ENCODE peak calls at places on chromosomes 2 and 18, in four cellular contexts. C, Q, V and K are unnamed samples.

GRCh38 chr2:152686308-152686707 is 31.0 kb downstream of the PRPF40A start:
- DNase-seq in Q (no peak), V (no peak), C (no peak), K (no peak)

GRCh38 chr2:178263159-178263860 is 69.0 kb downstream of the OSBPL6 start:
- DNase-seq in Q (no peak), C (no peak), V (no peak), K (no peak)

GRCh38 chr18:75491361-75491760 is 63.9 kb upstream of the SMIM21 start:
- DNase-seq in C (no peak), Q (no peak), V (no peak), K (no peak)

GRCh38 chr2:182038579-182038978 is 52.9 kb downstream of the PPP1R1C start:
- DNase-seq in C (no peak), Q (peak; percentile 55), V (no peak), K (no peak)

GRCh38 chr2:147739531-147739930 is 105.3 kb upstream of the ACVR2A start:
- DNase-seq in Q (no peak), V (no peak), C (no peak), K (no peak)

GRCh38 chr2:217451634-217452033 is 551.2 kb downstream of the TNS1 start:
- DNase-seq in C (no peak), Q (no peak), V (no peak), K (no peak)

GRCh38 chr2:73334045-73334444 is 40.7 kb upstream of the EGR4 start:
- DNase-seq in Q (no peak), C (no peak), V (no peak), K (no peak)

GRCh38 chr2:45862843-45863242 is 211.4 kb downstream of the PRKCE start:
- DNase-seq in Q (no peak), V (no peak), C (no peak), K (no peak)

GRCh38 chr2:228417966-228418365 is 236.5 kb upstream of the SPHKAP start:
- DNase-seq in C (no peak), Q (no peak), V (no peak), K (no peak)

GRCh38 chr2:239566162-239566994 is 165.6 kb upstream of the HDAC4 start:
- DNase-seq in Q (no peak), C (no peak), V (no peak), K (no peak)

GRCh38 chr2:83191316-83191715 is 1267.8 kb downstream of the SUCLG1 start:
- DNase-seq in C (no peak), V (no peak), Q (no peak), K (no peak)

GRCh38 chr2:205758498-205758897 is 76.2 kb downstream of the NRP2 start:
- DNase-seq in V (no peak), Q (no peak), C (no peak), K (no peak)

GRCh38 chr2:75055820-75056675 is 97.6 kb downstream of the POLE4 start:
- DNase-seq in C (no peak), Q (no peak), V (no peak), K (no peak)

GRCh38 chr18:23311346-23312103 is 141.6 kb upstream of the RIOK3 start:
- DNase-seq in C (peak; percentile 79), Q (no peak), V (peak; percentile 17), K (no peak)

GRCh38 chr2:152762202-152762601 is 43.8 kb downstream of the ARL6IP6 start:
- DNase-seq in Q (no peak), C (no peak), V (no peak), K (no peak)

GRCh38 chr2:30206461-30207430 is 24.6 kb upstream of the LBH start:
- DNase-seq in V (peak; percentile 76), Q (no peak), C (no peak), K (no peak)

GRCh38 chr2:25700221-25700660 is 26.9 kb upstream of the DTNB start:
- DNase-seq in V (no peak), C (peak; percentile 28), Q (peak; percentile 52), K (no peak)

GRCh38 chr18:40413160-40413559 is 1541.9 kb upstream of the PIK3C3 start:
- DNase-seq in V (no peak), Q (no peak), C (no peak), K (no peak)

GRCh38 chr18:56286775-56287174 is 351.6 kb downstream of the TXNL1 start:
- DNase-seq in C (no peak), V (no peak), Q (no peak), K (no peak)

GRCh38 chr2:176648691-176649297 is 379.6 kb downstream of the MTX2 start:
- DNase-seq in Q (no peak), V (no peak), C (no peak), K (no peak)

GRCh38 chr2:176647325-176648155 is 378.3 kb downstream of the MTX2 start:
- DNase-seq in Q (no peak), C (no peak), V (no peak), K (no peak)

GRCh38 chr2:176650811-176651559 is 381.7 kb downstream of the MTX2 start:
- DNase-seq in C (no peak), V (no peak), Q (no peak), K (no peak)

GRCh38 chr2:176652300-176653182 is 383.3 kb downstream of the MTX2 start:
- DNase-seq in V (no peak), C (no peak), Q (peak; percentile 39), K (no peak)

DNA sequence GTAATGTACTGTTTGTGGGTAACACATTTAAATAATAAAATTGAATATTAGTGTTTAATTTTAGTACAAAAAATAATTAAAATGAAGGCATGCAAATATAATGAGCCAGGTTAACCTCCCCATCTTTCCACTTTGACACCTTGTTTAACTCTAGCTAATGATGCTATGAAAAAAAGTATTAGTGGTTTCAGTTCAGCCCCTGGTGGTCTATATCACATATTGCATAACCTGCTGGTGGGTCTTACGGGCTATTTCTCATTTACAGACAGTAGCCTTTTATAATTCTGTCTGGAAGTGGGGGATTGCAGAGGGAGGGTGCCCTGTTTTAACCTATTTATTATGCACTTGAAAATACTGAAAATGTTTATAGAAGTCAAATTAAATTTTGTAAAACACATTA is 380.9 kb downstream of the MTX2 start:
- DNase-seq in Q (no peak), C (no peak), V (no peak), K (no peak)
- TF ChIP-seq CTCF in Q (no peak), C (no peak), V (no peak), K (no peak)

GRCh38 chr2:479505-480161 is 191.7 kb upstream of the ALKAL2 start:
- DNase-seq in C (no peak), Q (no peak), V (no peak), K (no peak)
- TF ChIP-seq POLR2A in C (no peak), Q (no peak), V (no peak), K (no peak)

DNA sequence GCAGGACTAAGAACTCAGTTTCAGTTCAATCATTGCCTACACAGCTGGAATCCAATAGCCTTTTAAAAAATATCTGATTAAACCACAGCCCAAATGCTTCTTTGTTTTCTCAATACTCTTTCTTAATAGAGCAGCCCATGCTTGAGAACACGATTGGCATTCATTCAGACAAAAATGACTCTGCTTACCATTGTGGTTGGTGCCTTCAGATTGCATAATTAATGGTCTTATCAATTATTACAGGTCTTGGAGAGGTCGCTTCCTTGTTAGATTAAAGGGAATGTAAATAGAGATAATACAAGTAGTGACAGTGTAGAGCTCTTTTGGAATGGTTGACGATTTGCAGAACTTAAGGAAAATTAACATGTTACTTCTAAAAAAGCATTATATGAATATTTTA is 107.2 kb downstream of the RNF152 start:
- DNase-seq in V (no peak), Q (no peak), C (no peak), K (no peak)
- TF ChIP-seq CTCF in V (no peak), Q (no peak), C (no peak), K (no peak)

DNA sequence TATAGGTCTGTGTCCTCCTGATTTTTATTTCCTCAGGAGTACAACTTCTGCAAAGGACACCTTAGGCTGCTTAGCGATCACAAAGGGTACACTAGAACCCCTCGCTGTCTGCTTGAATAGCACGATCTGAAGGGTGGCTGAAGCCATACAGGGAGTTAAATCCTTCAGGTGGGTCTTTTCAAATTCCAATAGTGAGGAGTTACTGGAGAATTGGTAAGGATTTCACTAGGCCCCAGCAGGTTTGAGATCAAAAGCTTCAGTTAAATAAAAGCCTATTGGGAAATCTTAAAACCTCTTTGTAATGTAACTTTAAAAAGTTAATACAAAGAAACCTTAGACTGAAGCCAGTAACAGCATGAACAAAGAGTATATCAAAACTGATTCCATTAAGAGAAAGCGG is 613.1 kb downstream of the ZEB2 start:
- DNase-seq in Q (no peak), C (no peak), V (no peak), K (no peak)
- TF ChIP-seq POLR2A in Q (no peak), C (no peak), V (no peak), K (no peak)

GRCh38 chr18:64115906-64116305 is 33.0 kb downstream of the LINC00305 start:
- DNase-seq in Q (no peak), V (no peak), C (no peak), K (no peak)

GRCh38 chr18:64116806-64117205 is 32.1 kb downstream of the LINC00305 start:
- DNase-seq in Q (no peak), C (no peak), V (no peak), K (no peak)

DNA sequence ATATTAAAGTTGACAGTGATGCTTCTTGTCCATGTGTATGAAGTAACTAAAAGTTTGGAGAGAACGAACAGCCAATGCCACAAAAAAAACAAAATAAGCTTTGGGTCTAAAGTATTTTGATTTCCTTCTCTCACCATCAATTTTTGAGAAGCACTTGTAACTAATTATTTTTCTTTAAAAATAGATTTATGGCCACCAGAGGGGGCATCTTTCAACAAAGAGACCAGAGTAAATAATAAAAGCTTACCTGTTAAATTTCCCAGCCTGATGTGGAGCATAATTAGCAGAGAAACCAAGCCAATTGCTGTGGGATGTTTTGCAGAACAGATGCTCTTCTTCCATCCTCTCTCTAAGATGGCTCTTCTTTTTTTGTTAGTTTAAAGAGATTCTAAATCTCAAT is 29.0 kb downstream of the LINC00305 start:
- DNase-seq in Q (no peak), V (no peak), C (no peak), K (no peak)
- TF ChIP-seq CTCF in Q (no peak), V (no peak), C (no peak), K (no peak)